ENCODE peak calls at places on chromosome 11, in nine cellular contexts. U is hepatocyte; N is tibial nerve; J is cardiac muscle cell; G is lower lobe of right lung; S is left ventricle myocardium inferior; A is pancreas; Q is CD8-positive, alpha-beta T cell; Y is spleen. Z is an unnamed sample.
A peak's percentile ranks its signal among the peaks of the same experiment; 100 is the strongest.

GRCh38 chr11:130197386-130198035 is 37.9 kb downstream of the ST14 start:
- DNase-seq in Y (no peak), U (no peak), G (no peak), J (no peak), Q (no peak), N (no peak), A (peak; percentile 77), S (no peak), Z (peak; percentile 91)

GRCh38 chr11:77547863-77548551 is 41.7 kb upstream of the AQP11 start:
- DNase-seq in S (no peak), A (no peak), G (no peak), U (peak; percentile 87), Q (no peak), J (peak; percentile 82), Y (no peak), N (peak; percentile 38), Z (peak; percentile 41)

GRCh38 chr11:3866206-3866605 is 10.7 kb downstream of the STIM1 start:
- DNase-seq in Y (peak; percentile 81), A (no peak), N (no peak), S (peak; percentile 45), G (peak; percentile 85), Q (no peak), U (no peak), J (peak; percentile 35), Z (no peak)

GRCh38 chr11:67278939-67279588 is 10.0 kb upstream of the ANKRD13D start:
- DNase-seq in S (no peak), U (no peak), Q (no peak), A (no peak), N (no peak), G (peak; percentile 40), J (no peak), Y (peak; percentile 77), Z (no peak)

GRCh38 chr11:65488273-65489058 is 10.4 kb upstream of the MALAT1 start:
- DNase-seq in U (peak; percentile 77), J (peak; percentile 57), N (peak; percentile 58), A (no peak), G (no peak), Q (no peak), Y (no peak), S (no peak), Z (no peak)

GRCh38 chr11:121141051-121141450 is 40.0 kb downstream of the TECTA start:
- DNase-seq in G (no peak), J (no peak), U (no peak), A (no peak), S (no peak), N (no peak), Y (no peak), Q (no peak), Z (peak; percentile 11)

GRCh38 chr11:113729456-113729855 is 23.3 kb upstream of the TMPRSS5 start:
- DNase-seq in S (no peak), U (no peak), A (no peak), Q (no peak), N (no peak), J (no peak), G (no peak), Y (no peak), Z (no peak)

GRCh38 chr11:33636104-33636503 is 64.5 kb downstream of the C11orf91 start:
- DNase-seq in Y (no peak), S (no peak), Q (no peak), U (no peak), N (no peak), A (no peak), G (peak; percentile 56), J (peak; percentile 90), Z (no peak)

GRCh38 chr11:28621648-28622215 is 513.5 kb downstream of the METTL15 start:
- DNase-seq in S (no peak), N (no peak), Q (no peak), U (no peak), Y (no peak), J (peak; percentile 60), G (no peak), A (no peak), Z (no peak)

GRCh38 chr11:8989411-8989810 is 14.4 kb downstream of the NRIP3 start:
- DNase-seq in A (no peak), S (no peak), N (no peak), G (no peak), Y (no peak), J (peak; percentile 60), U (no peak), Q (no peak), Z (no peak)

DNA sequence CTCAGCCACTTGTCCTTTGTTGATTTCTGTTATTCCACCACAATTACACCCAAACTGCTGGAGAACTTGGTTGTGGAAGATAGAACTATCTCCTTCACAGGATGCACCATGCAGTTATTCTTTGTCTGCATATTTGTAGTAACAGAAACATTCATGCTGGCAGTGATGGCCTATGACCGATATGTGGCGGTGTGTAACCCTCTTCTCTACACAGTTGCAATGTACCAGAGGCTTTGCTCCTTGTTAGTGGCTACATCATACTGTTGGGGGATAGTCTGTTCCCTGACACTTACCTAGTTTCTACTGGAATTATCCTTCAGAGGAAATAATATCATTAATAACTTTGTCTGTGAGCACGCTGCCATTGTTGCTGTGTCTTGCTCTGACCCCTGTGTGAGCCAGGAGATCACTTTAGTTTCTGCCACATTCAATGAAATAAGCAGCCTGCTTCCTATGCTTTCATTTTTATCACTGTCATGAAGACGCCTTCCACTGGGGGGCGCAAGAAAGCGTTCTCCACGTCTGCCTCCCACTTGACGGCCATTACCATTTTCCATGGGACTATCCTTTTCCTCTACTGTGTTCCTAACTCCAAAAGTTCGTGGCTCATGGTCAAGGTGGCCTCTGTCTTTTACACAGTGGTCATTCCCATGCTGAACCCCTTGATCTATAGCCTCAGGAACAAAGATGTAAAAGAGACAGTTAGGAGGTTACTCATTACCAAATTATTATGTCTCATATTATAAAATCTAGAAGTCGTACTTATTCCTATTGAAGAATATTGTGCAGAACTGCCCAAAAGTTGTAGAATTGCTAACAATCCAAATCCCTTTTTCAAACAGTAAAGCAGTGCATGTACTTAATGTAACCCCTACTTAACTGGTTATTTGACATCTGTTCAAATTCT is 53.2 kb downstream of the OR4C6 start:
- DNase-seq in A (no peak), U (no peak), Q (no peak), J (no peak), S (no peak), G (no peak), Y (no peak), N (no peak), Z (no peak)
- TF ChIP-seq CTCF in A (no peak), U (no peak), Q (no peak), J (no peak), S (no peak), G (peak; percentile 13), Y (no peak), N (no peak), Z (peak; percentile 12)

DNA sequence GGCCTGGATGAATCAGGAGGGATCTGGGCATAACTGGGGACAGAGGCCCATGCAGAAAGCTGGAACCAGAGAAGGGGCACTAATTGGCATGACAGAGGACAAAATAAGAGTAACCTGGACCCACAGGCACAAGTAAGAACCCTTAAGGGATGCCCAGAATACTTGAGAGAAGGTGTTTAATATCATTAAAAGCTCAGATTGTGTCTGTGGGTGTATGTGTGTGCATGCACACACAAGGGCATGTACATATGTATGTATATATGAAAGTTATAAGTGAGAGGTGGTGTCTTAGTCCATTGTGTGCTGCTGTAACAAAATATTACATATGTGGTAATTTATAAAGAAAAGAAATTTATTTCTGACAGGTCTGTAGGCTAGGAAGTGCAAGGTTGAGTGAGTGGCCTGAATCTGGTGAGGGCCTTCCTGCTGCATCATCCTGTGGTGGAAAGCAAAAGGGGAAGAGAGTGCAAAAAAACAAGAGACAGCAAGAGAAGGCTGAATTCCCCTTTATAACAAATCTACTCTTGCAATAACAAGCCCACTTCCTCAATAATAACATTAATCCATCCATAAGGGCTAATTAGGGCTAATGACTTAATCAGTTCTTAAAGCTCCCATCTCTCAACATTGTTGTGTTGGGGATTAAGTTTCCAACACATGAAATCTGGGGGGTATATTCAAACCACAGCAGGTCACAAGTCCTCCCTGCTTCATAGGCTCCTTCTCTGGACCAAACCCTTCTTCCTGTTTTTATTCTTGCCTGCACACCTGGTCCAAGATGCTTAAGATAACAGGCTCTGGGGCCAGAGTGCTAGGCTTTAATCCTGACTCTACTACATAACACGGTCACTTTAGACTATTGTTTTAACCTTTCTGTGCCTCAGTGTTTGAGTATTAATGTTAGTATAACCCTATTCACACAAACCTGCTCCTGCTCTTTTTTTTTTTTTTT is 68.2 kb upstream of the POU2AF2 start:
- DNase-seq in G (no peak), Y (no peak), S (no peak), J (no peak), Q (no peak), A (no peak), U (no peak), N (no peak), Z (no peak)
- H3K27ac ChIP-seq in G (no peak overlapping the region), Y (peak overlapping the region; percentile 86), S (no peak overlapping the region), J (no peak overlapping the region), Q (no peak overlapping the region), A (no peak overlapping the region), U (no peak overlapping the region), N (no peak overlapping the region), Z (no peak overlapping the region)

GRCh38 chr11:44822369-44822768 is 95.6 kb downstream of the TSPAN18 start:
- DNase-seq in Q (no peak), G (no peak), S (no peak), U (no peak), Y (no peak), A (no peak), N (no peak), J (no peak), Z (no peak)

GRCh38 chr11:44823920-44824704 is 97.3 kb downstream of the TSPAN18 start:
- DNase-seq in S (no peak), N (no peak), Y (peak; percentile 82), A (no peak), J (peak; percentile 30), Q (no peak), G (no peak), U (no peak), Z (no peak)

GRCh38 chr11:44825058-44825795 is 98.5 kb downstream of the TSPAN18 start:
- DNase-seq in J (no peak), Q (no peak), S (no peak), Y (no peak), G (no peak), A (no peak), U (no peak), N (no peak), Z (no peak)

GRCh38 chr11:44826922-44827643 is 100.3 kb downstream of the TSPAN18 start:
- DNase-seq in N (no peak), Y (peak; percentile 42), U (no peak), Q (no peak), G (no peak), S (no peak), J (no peak), A (no peak), Z (no peak)

DNA sequence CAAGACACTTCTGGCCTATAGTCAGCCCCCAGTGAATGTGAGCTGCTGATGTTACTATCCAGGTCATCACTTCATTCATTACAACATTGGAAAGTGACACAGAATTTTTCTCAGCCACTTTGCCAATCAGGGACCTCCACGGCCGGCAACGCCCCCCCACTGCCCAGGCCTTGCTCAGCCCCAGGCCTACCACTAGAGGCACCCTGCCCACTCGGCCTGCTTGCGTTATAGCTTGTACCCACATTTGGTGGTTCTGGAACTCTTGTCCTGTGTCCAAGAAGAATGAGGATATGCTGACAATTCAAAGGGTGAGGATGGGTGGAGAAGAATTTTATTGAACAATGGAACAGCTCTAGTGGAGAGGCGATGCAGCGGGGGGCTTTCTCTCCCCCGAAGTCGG is 96.2 kb downstream of the TSPAN18 start:
- DNase-seq in Y (peak; percentile 36), S (no peak), Q (no peak), J (no peak), G (no peak), A (no peak), U (peak; percentile 37), N (no peak), Z (no peak)
- TF ChIP-seq CTCF in Y (no peak), S (no peak), Q (no peak), J (peak; percentile 33), G (peak; percentile 25), A (no peak), U (peak; percentile 36), N (no peak), Z (no peak)

GRCh38 chr11:45846974-45847907 is at the start of gene CRY2:
- DNase-seq in G (peak; percentile 99), Q (peak; percentile 99), U (peak; percentile 100), S (peak; percentile 99), A (peak; percentile 100), J (peak; percentile 99), N (peak; percentile 99), Y (peak; percentile 99), Z (peak; percentile 98)
- H3K27ac ChIP-seq in G (peak within 1 kb of the TSS; percentile 96), Q (peak within 1 kb of the TSS; percentile 88), U (peak within 1 kb of the TSS; percentile 96), S (peak within 1 kb of the TSS; percentile 99), A (peak within 1 kb of the TSS; percentile 89), J (peak within 1 kb of the TSS; percentile 89), N (peak within 1 kb of the TSS; percentile 95), Y (peak within 1 kb of the TSS; percentile 96), Z (peak within 1 kb of the TSS; percentile 77)

Z was measured in RWPE1.